ENCODE peak calls at places on chromosomes 3 and 15, in six cellular contexts. O, C, B, I, K and V are unnamed samples.
A peak's percentile ranks its signal among the peaks of the same experiment; 100 is the strongest.

GRCh38 chr15:44595656-44596510 is 58.9 kb downstream of the EIF3J start:
- DNase-seq in O (no peak), B (no peak), I (no peak), C (no peak), K (no peak), V (no peak)

GRCh38 chr15:98292442-98293240 is 332.1 kb downstream of the ARRDC4 start:
- DNase-seq in C (peak; percentile 72), B (peak; percentile 39), O (peak; percentile 32), I (peak; percentile 89), K (no peak), V (peak; percentile 45)

GRCh38 chr3:69499899-69500316 is 114.0 kb upstream of the FRMD4B start:
- DNase-seq in O (peak; percentile 37), K (no peak), B (peak; percentile 11), I (no peak), C (peak; percentile 72), V (no peak)

GRCh38 chr3:15557511-15557946 is 36.0 kb upstream of the COLQ start:
- DNase-seq in C (no peak), I (peak; percentile 82), O (peak; percentile 52), B (peak; percentile 66), K (peak; percentile 66), V (peak; percentile 51)

GRCh38 chr3:194275721-194276120 is 75.4 kb downstream of the CPN2 start:
- DNase-seq in C (peak; percentile 9), O (peak; percentile 5), K (no peak), I (no peak), B (no peak), V (no peak)

GRCh38 chr3:8512234-8512633 is 10.6 kb downstream of the LMCD1 start:
- DNase-seq in C (no peak), B (no peak), K (no peak), O (no peak), I (no peak), V (no peak)

GRCh38 chr3:182490601-182491485 is 302.5 kb upstream of the ATP11B start:
- DNase-seq in B (no peak), C (no peak), I (peak; percentile 77), K (no peak), O (no peak), V (no peak)

GRCh38 chr3:112741956-112742355 is 101.0 kb upstream of the CCDC80 start:
- DNase-seq in I (no peak), O (no peak), B (no peak), K (no peak), C (no peak), V (no peak)

GRCh38 chr15:57696146-57696545 is 10.4 kb upstream of the POLR2M start:
- DNase-seq in C (no peak), O (no peak), K (no peak), I (peak; percentile 17), B (no peak), V (no peak)

GRCh38 chr3:141578197-141578596 is 91.4 kb downstream of the RASA2 start:
- DNase-seq in I (no peak), O (no peak), C (no peak), B (no peak), K (no peak), V (no peak)

GRCh38 chr3:121752261-121752660 is 2.7 kb upstream of the GOLGB1 start:
- DNase-seq in O (no peak), C (no peak), K (no peak), I (no peak), B (no peak), V (no peak)

GRCh38 chr15:59946084-59946483 is 58.0 kb upstream of the FOXB1 start:
- DNase-seq in I (no peak), B (no peak), C (no peak), O (no peak), K (no peak), V (no peak)

DNA sequence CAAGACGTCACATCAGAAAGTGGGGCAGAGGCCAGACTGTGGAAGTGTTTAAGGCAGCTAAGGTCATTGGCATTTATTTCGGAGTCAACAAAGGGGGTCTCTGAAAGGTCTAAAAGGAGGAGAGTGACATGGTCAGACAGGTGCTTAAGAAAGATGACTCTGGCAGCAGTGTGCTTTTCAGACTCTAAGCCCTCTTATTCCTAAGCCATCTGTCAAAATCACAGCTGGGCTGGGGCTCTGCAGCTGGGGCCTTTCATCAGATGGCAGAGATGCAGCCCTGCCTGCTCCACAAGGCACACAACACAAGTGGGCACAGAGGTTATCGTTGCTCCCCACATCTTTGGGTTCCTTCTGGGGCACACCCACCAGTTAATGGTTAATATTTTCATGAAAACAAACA is 14.0 kb downstream of the FBXL22 start:
- DNase-seq in O (no peak), I (no peak), C (no peak), K (no peak), B (no peak), V (peak; percentile 47)
- H3K27ac ChIP-seq in O (no peak overlapping the region), I (no peak overlapping the region), C (no peak overlapping the region), K (peak overlapping the region; percentile 44), B (peak overlapping the region; percentile 82), V (peak overlapping the region; percentile 72)

GRCh38 chr15:55284461-55284860 is 5.2 kb downstream of the RAB27A start:
- DNase-seq in O (no peak), I (no peak), C (no peak), B (no peak), K (no peak), V (no peak)

GRCh38 chr15:55290361-55291057 is 896 bp upstream of the RAB27A start:
- DNase-seq in K (peak; percentile 83), B (peak; percentile 88), O (peak; percentile 81), C (peak; percentile 93), I (peak; percentile 93), V (peak; percentile 89)

GRCh38 chr15:55289573-55290360 is at the start of gene RAB27A:
- DNase-seq in O (peak; percentile 80), K (peak; percentile 65), C (peak; percentile 92), B (peak; percentile 84), I (peak; percentile 88), V (peak; percentile 79)

GRCh38 chr15:55289011-55289572 is 521 bp downstream of the RAB27A start:
- DNase-seq in B (peak; percentile 31), C (peak; percentile 72), K (no peak), I (peak; percentile 57), O (peak; percentile 40), V (peak; percentile 18)

GRCh38 chr15:55288006-55288717 is 1.5 kb downstream of the RAB27A start:
- DNase-seq in I (no peak), C (no peak), K (no peak), O (no peak), B (no peak), V (no peak)
- H3K4me3 ChIP-seq in I (peak overlapping the region; percentile 89), C (peak overlapping the region; percentile 80), K (peak overlapping the region; percentile 90), O (no peak overlapping the region), B (peak overlapping the region; percentile 72), V (no peak overlapping the region)

GRCh38 chr15:62417444-62417843 is 252.4 kb upstream of the C2CD4B start:
- DNase-seq in I (no peak), K (no peak), B (no peak), C (no peak), O (no peak), V (no peak)

GRCh38 chr15:62426387-62426956 is 261.4 kb upstream of the C2CD4B start:
- DNase-seq in B (no peak), O (no peak), I (no peak), K (no peak), C (no peak), V (no peak)

GRCh38 chr15:62416535-62416934 is 251.4 kb upstream of the C2CD4B start:
- DNase-seq in C (no peak), O (no peak), B (no peak), I (peak; percentile 35), K (no peak), V (peak; percentile 18)

GRCh38 chr15:62419206-62419605 is 254.1 kb upstream of the C2CD4B start:
- DNase-seq in O (no peak), B (no peak), K (no peak), C (no peak), I (no peak), V (no peak)

DNA sequence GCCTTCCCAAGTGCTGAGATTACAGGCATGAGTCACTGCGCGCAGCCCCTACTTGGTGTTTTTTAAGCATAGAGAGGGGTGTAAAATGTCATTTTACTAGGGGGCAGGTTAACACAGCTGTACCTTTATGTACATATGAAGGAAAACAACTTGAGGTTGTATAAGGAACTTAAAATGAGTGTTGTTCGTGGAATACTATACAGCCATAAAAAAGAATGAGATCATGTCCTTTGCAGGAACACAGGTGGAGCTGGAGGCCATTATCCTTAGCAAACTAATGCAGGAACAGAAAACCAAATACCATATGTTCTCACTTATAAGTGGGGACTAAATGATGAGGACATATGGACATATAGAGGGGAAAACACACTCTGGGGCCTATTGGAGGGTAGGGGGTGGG is 256.2 kb upstream of the C2CD4B start:
- DNase-seq in I (no peak), O (no peak), B (no peak), C (no peak), K (no peak), V (no peak)
- H3K27ac ChIP-seq in I (no peak overlapping the region), O (no peak overlapping the region), B (no peak overlapping the region), C (no peak overlapping the region), K (no peak overlapping the region), V (no peak overlapping the region)

GRCh38 chr3:65669163-65669875 is 369.4 kb downstream of the MAGI1 start:
- DNase-seq in B (no peak), I (no peak), K (no peak), O (peak; percentile 17), C (no peak), V (no peak)
- H3K4me3 ChIP-seq in B (no peak overlapping the region), I (no peak overlapping the region), K (no peak overlapping the region), O (no peak overlapping the region), C (no peak overlapping the region), V (no peak overlapping the region)

GRCh38 chr3:105707009-105707408 is 161.8 kb downstream of the CBLB start:
- DNase-seq in B (no peak), K (no peak), I (no peak), C (no peak), O (no peak), V (no peak)
- H3K27ac ChIP-seq in B (no peak overlapping the region), K (no peak overlapping the region), I (no peak overlapping the region), C (no peak overlapping the region), O (no peak overlapping the region), V (no peak overlapping the region)

DNA sequence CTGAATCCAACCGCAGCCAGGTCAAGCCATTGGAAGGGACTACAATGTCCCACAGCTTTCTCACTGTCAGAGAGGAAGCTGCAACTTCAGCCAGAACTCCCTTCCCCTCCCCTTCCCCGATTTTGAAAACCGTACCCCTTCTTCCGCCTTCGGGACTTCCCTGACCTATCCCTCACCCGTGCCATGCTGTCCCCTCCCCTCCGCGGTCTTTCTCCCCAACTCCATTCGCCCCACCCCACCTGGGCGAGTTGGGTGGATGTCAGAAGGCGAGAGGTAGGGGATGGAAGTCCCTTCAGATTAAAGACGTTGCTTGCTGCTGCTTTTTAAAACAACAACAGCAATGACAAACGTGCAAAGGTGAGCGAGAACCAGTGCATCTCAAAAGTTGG is 723 bp downstream of the CPNE4 start:
- DNase-seq in C (no peak), I (peak; percentile 48), O (no peak), B (no peak), K (no peak), V (peak; percentile 9)
- H3K4me3 ChIP-seq in C (no peak overlapping the region), I (peak overlapping the region; percentile 80), O (no peak overlapping the region), B (no peak overlapping the region), K (no peak overlapping the region), V (peak overlapping the region; percentile 75)

DNA sequence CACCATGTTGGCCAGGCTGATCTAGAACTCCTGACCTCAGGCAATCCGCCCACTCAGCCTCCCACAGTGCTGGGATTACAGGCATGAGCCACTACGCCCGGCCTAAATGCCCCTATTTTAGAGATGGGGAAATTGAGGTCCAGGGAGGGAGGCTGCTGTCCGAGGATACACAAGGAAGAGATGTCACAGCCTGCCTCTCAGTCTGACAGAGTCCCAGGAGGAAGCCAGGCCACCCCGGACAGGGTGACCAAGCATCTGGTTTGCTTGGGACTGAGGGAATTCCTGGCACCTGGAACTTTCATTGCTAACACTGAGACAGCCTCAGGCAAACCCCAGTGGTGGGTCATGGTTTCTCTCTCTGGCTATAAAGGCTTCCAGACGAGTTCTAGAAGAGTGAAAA is 30.6 kb upstream of the ADAMTS7 start:
- DNase-seq in O (no peak), C (peak; percentile 27), B (no peak), I (no peak), K (no peak), V (no peak)
- H3K27ac ChIP-seq in O (no peak overlapping the region), C (no peak overlapping the region), B (no peak overlapping the region), I (no peak overlapping the region), K (no peak overlapping the region), V (no peak overlapping the region)